ENCODE peak calls at places on chromosome 9, in five cellular contexts. One of them, this sample, is unnamed.

GRCh38 chr9:77856615-77857014 is 175.0 kb downstream of the GNAQ start:
- DNase-seq in HepG2: no peak
- DNase-seq in GM12878: no peak
- DNase-seq in A549: no peak
- DNase-seq in endothelial cell of umbilical vein: peak
- DNase-seq in this sample: no peak

GRCh38 chr9:2771661-2772060 is 54.4 kb downstream of the KCNV2 start:
- DNase-seq in HepG2: no peak
- DNase-seq in GM12878: no peak
- DNase-seq in A549: no peak
- DNase-seq in endothelial cell of umbilical vein: no peak
- DNase-seq in this sample: no peak

GRCh38 chr9:18623201-18623600 is 149.2 kb downstream of the ADAMTSL1 start:
- DNase-seq in HepG2: no peak
- DNase-seq in GM12878: no peak
- DNase-seq in A549: no peak
- DNase-seq in endothelial cell of umbilical vein: no peak
- DNase-seq in this sample: no peak

GRCh38 chr9:36993933-36994764 is 39.9 kb downstream of the PAX5 start:
- DNase-seq in HepG2: no peak
- DNase-seq in GM12878: peak
- DNase-seq in A549: no peak
- DNase-seq in endothelial cell of umbilical vein: no peak
- DNase-seq in this sample: no peak

GRCh38 chr9:131580358-131580757 is 35.0 kb downstream of the PRRT1B start:
- DNase-seq in HepG2: no peak
- DNase-seq in GM12878: no peak
- DNase-seq in A549: no peak
- DNase-seq in endothelial cell of umbilical vein: no peak
- DNase-seq in this sample: no peak

GRCh38 chr9:76423216-76424177 is 29.3 kb upstream of the RFK start:
- DNase-seq in HepG2: peak
- DNase-seq in GM12878: no peak
- DNase-seq in A549: no peak
- DNase-seq in endothelial cell of umbilical vein: no peak
- DNase-seq in this sample: no peak

GRCh38 chr9:69571032-69571431 is 101.1 kb downstream of the APBA1 start:
- DNase-seq in HepG2: no peak
- DNase-seq in GM12878: no peak
- DNase-seq in A549: no peak
- DNase-seq in endothelial cell of umbilical vein: peak
- DNase-seq in this sample: no peak

GRCh38 chr9:124776613-124776951 is 351 bp upstream of the OLFML2A start:
- DNase-seq in HepG2: no peak
- DNase-seq in GM12878: no peak
- DNase-seq in A549: no peak
- DNase-seq in endothelial cell of umbilical vein: no peak
- DNase-seq in this sample: no peak

GRCh38 chr9:21801683-21802417 is 586 bp upstream of the MTAP start:
- DNase-seq in HepG2: peak
- DNase-seq in GM12878: no peak
- DNase-seq in A549: peak
- DNase-seq in endothelial cell of umbilical vein: peak
- DNase-seq in this sample: no peak

GRCh38 chr9:124652203-124652992 is 118.7 kb downstream of the NR6A1 start:
- DNase-seq in HepG2: no peak
- DNase-seq in GM12878: no peak
- DNase-seq in A549: peak
- DNase-seq in endothelial cell of umbilical vein: no peak
- DNase-seq in this sample: no peak

GRCh38 chr9:121154782-121155181 is 46.9 kb downstream of the RAB14 start:
- DNase-seq in HepG2: no peak
- DNase-seq in GM12878: no peak
- DNase-seq in A549: no peak
- DNase-seq in endothelial cell of umbilical vein: no peak
- DNase-seq in this sample: no peak

GRCh38 chr9:121157939-121158338 is 43.7 kb downstream of the RAB14 start:
- DNase-seq in HepG2: no peak
- DNase-seq in GM12878: no peak
- DNase-seq in A549: no peak
- DNase-seq in endothelial cell of umbilical vein: no peak
- DNase-seq in this sample: no peak

GRCh38 chr9:121153642-121154041 is 48.0 kb downstream of the RAB14 start:
- DNase-seq in HepG2: no peak
- DNase-seq in GM12878: no peak
- DNase-seq in A549: no peak
- DNase-seq in endothelial cell of umbilical vein: no peak
- DNase-seq in this sample: no peak

GRCh38 chr9:121160025-121160424 is 41.6 kb downstream of the RAB14 start:
- DNase-seq in HepG2: no peak
- DNase-seq in GM12878: no peak
- DNase-seq in A549: no peak
- DNase-seq in endothelial cell of umbilical vein: no peak
- DNase-seq in this sample: peak

DNA sequence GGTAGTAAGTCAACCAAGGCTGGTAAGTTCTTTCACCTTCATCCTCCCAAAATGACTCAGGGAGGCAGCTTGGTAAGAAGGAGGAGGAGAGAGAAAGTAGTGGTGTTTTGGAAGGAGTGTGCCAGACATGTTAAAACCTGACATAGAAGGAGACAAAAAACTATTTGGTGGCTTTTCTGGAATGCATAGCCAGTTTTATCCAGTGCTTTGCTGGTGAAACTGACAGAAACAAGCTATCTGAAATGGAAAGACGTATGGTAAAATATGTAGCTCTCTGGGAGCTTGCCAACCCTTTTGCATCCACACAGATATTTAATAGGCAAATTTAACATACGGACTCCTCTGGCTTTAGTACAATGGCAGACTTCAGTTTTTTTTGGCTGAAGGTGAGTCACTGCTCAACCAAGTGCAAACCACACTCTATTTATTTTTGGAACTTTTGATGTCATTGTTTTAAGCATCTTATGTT is 45.4 kb downstream of the RAB14 start:
- DNase-seq in HepG2: no peak
- DNase-seq in GM12878: peak
- DNase-seq in A549: no peak
- DNase-seq in endothelial cell of umbilical vein: peak
- DNase-seq in this sample: no peak
- TF ChIP-seq MAX in HepG2: no peak
- TF ChIP-seq MAX in GM12878: no peak
- TF ChIP-seq MAX in A549: no peak
- TF ChIP-seq MAX in endothelial cell of umbilical vein: no peak
- TF ChIP-seq MAX in this sample: no peak

GRCh38 chr9:134639994-134640393 is 1.6 kb upstream of the COL5A1 start:
- DNase-seq in HepG2: no peak
- DNase-seq in GM12878: no peak
- DNase-seq in A549: no peak
- DNase-seq in endothelial cell of umbilical vein: no peak
- DNase-seq in this sample: no peak

GRCh38 chr9:134642385-134643181 is 980 bp downstream of the COL5A1 start:
- DNase-seq in HepG2: no peak
- DNase-seq in GM12878: no peak
- DNase-seq in A549: peak
- DNase-seq in endothelial cell of umbilical vein: peak
- DNase-seq in this sample: no peak

GRCh38 chr9:134640491-134641172 is 971 bp upstream of the COL5A1 start:
- DNase-seq in HepG2: no peak
- DNase-seq in GM12878: no peak
- DNase-seq in A549: no peak
- DNase-seq in endothelial cell of umbilical vein: no peak
- DNase-seq in this sample: no peak

GRCh38 chr9:134641989-134642384 is 384 bp downstream of the COL5A1 start:
- DNase-seq in HepG2: no peak
- DNase-seq in GM12878: no peak
- DNase-seq in A549: no peak
- DNase-seq in endothelial cell of umbilical vein: no peak
- DNase-seq in this sample: no peak

DNA sequence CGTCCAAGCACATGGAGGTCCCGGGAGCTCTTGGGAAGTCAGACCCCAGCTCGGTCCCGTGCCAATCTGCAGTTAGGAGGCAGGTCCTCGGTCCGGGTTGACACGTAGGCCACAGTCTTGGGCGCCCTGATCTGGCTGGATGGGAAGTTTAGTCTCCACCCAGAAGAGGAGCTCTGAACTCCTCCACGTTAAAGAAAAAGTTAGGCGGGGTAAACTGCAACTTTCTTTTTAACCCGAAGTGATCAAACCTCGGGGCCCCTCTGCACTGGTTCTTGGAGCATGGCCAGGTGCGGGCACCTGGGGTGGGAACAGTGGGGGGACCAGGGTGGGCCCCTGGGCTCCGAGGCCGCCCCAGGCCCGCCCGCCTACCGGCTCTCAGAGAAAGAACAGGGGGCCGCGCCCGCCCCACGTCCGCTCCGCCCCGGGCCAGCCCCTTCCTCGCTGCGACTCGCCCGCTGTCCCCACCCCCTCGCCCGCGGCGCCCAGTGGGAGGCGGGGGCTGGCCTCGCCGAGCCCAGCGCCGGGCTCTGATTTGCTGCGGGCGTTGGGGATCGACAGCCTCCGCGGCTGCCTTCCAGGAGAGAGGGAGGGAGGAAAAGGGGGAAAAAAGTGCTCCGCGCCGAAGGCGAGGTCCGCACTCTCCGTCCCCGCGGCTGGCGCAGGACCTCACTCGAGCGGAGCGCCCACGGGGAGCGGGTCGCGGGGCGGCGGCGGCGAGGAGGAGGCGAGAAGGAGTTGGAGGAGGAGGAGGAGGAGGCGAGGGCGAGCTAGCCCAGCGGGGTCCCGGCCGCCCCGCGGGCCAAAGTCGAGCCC is at the start of gene COL5A1:
- DNase-seq in HepG2: no peak
- DNase-seq in GM12878: no peak
- DNase-seq in A549: peak
- DNase-seq in endothelial cell of umbilical vein: peak
- DNase-seq in this sample: no peak
- TF ChIP-seq POLR2A in HepG2: no peak
- TF ChIP-seq POLR2A in GM12878: no peak
- TF ChIP-seq POLR2A in A549: peak
- TF ChIP-seq POLR2A in endothelial cell of umbilical vein: peak
- TF ChIP-seq POLR2A in this sample: no peak

GRCh38 chr9:12784461-12785250 is 9.8 kb downstream of the LURAP1L start:
- DNase-seq in HepG2: peak
- DNase-seq in GM12878: no peak
- DNase-seq in A549: peak
- DNase-seq in endothelial cell of umbilical vein: peak
- DNase-seq in this sample: peak
- TF ChIP-seq MYC in HepG2: no peak
- TF ChIP-seq MYC in GM12878: no peak
- TF ChIP-seq MYC in A549: peak
- TF ChIP-seq MYC in endothelial cell of umbilical vein: no peak
- TF ChIP-seq MYC in this sample: no peak

GRCh38 chr9:32955655-32956478 is 45.6 kb downstream of the APTX start:
- DNase-seq in HepG2: no peak
- DNase-seq in GM12878: no peak
- DNase-seq in A549: no peak
- DNase-seq in endothelial cell of umbilical vein: no peak
- DNase-seq in this sample: no peak
- TF ChIP-seq MAX in HepG2: no peak
- TF ChIP-seq MAX in GM12878: no peak
- TF ChIP-seq MAX in A549: no peak
- TF ChIP-seq MAX in endothelial cell of umbilical vein: no peak
- TF ChIP-seq MAX in this sample: no peak

GRCh38 chr9:134379774-134380431 is 53.6 kb downstream of the RXRA start:
- DNase-seq in HepG2: no peak
- DNase-seq in GM12878: no peak
- DNase-seq in A549: peak
- DNase-seq in endothelial cell of umbilical vein: no peak
- DNase-seq in this sample: no peak
- TF ChIP-seq POLR2A in HepG2: no peak
- TF ChIP-seq POLR2A in GM12878: no peak
- TF ChIP-seq POLR2A in A549: no peak
- TF ChIP-seq POLR2A in endothelial cell of umbilical vein: no peak
- TF ChIP-seq POLR2A in this sample: no peak

DNA sequence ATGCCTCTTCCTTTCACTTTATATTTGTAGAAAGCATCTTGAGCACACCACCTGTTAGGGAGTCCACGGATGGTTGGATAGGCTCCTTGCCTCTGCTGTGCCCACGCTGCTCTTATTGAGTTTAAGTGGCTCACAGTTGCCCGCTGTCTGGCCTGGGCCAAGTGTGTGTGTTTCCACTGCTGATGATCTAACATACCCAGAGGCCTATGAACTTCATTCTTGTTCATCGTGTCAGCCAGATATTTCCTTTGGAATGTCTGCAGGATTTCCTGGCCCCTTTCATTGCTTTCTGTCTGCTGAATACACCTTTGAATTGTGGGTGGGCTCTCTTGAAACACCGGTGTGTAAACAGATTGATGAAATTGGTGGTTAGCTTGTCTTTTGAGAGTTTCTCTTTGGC is 46.6 kb downstream of the MVB12B start:
- DNase-seq in HepG2: peak
- DNase-seq in GM12878: no peak
- DNase-seq in A549: peak
- DNase-seq in endothelial cell of umbilical vein: peak
- DNase-seq in this sample: no peak
- TF ChIP-seq MYC in HepG2: no peak
- TF ChIP-seq MYC in GM12878: no peak
- TF ChIP-seq MYC in A549: no peak
- TF ChIP-seq MYC in endothelial cell of umbilical vein: peak
- TF ChIP-seq MYC in this sample: no peak

DNA sequence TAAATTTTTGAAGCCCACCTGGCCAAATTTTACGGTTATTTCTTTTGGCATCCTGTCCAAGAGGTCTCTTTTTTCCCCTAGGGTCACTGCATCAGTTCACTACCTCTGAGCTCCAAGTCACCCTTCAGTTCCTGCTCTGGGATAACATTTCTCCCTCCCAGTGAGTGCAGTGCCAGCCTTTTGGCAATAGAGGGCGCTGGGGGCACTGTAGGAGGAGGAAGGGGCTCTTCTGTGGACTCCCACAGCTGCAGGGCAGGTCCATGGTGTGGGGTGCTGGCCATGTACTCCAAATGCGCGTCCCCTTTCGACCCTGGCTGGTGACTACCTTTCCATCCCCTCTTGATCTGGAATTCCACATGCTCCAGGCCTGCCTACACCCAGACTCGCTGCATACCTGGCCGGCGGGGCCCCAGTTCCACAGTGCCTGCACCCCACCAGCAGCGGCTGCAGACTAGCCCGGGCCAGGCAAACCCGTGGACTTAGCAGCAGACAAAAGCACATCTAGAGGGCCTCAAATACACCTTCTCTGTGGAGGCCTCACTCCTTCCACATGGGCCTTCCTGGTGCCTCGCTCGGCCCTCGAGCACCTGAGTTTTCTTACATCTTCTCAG is 20.3 kb upstream of the NINJ1 start:
- DNase-seq in HepG2: peak
- DNase-seq in GM12878: no peak
- DNase-seq in A549: peak
- DNase-seq in endothelial cell of umbilical vein: peak
- DNase-seq in this sample: peak
- TF ChIP-seq MAX in HepG2: no peak
- TF ChIP-seq MAX in GM12878: no peak
- TF ChIP-seq MAX in A549: no peak
- TF ChIP-seq MAX in endothelial cell of umbilical vein: no peak
- TF ChIP-seq MAX in this sample: no peak

GRCh38 chr9:130143974-130144373 is 28.2 kb upstream of the NCS1 start:
- DNase-seq in HepG2: no peak
- DNase-seq in GM12878: no peak
- DNase-seq in A549: no peak
- DNase-seq in endothelial cell of umbilical vein: no peak
- DNase-seq in this sample: peak
- TF ChIP-seq POLR2A in HepG2: no peak
- TF ChIP-seq POLR2A in GM12878: no peak
- TF ChIP-seq POLR2A in A549: no peak
- TF ChIP-seq POLR2A in endothelial cell of umbilical vein: no peak
- TF ChIP-seq POLR2A in this sample: no peak

This sample was measured in NB4.